ENCODE peak calls at places on chromosomes 3 and 15, in six cellular contexts. One of them, this sample, is unnamed.

GRCh38 chr3:129318921-129319320 is 40.3 kb downstream of the HMCES start:
- DNase-seq in activated gamma-delta T cell treated with Interleukin-2 at 50 U/mL for 16 hours: no peak
- DNase-seq in NCI-H1092: no peak
- DNase-seq in HuH-7.5: no peak
- DNase-seq in A549: no peak
- DNase-seq in cardiac fibroblast: no peak
- DNase-seq in this sample: no peak

GRCh38 chr15:55221090-55222011 is 24.6 kb upstream of the RSL24D1 start:
- DNase-seq in activated gamma-delta T cell treated with Interleukin-2 at 50 U/mL for 16 hours: peak
- DNase-seq in HuH-7.5: peak
- DNase-seq in cardiac fibroblast: peak
- DNase-seq in A549: peak
- DNase-seq in NCI-H1092: no peak
- DNase-seq in this sample: no peak

GRCh38 chr15:66670698-66671580 is 31.1 kb upstream of the SMAD6 start:
- DNase-seq in activated gamma-delta T cell treated with Interleukin-2 at 50 U/mL for 16 hours: no peak
- DNase-seq in cardiac fibroblast: no peak
- DNase-seq in HuH-7.5: no peak
- DNase-seq in NCI-H1092: no peak
- DNase-seq in A549: peak
- DNase-seq in this sample: no peak

GRCh38 chr15:66778716-66779115 is 76.7 kb downstream of the SMAD6 start:
- DNase-seq in HuH-7.5: no peak
- DNase-seq in activated gamma-delta T cell treated with Interleukin-2 at 50 U/mL for 16 hours: no peak
- DNase-seq in A549: no peak
- DNase-seq in NCI-H1092: no peak
- DNase-seq in cardiac fibroblast: no peak
- DNase-seq in this sample: no peak

GRCh38 chr3:40504636-40505430 is 1.0 kb upstream of the ZNF620 start:
- DNase-seq in A549: peak
- DNase-seq in cardiac fibroblast: peak
- DNase-seq in NCI-H1092: no peak
- DNase-seq in HuH-7.5: no peak
- DNase-seq in activated gamma-delta T cell treated with Interleukin-2 at 50 U/mL for 16 hours: no peak
- DNase-seq in this sample: no peak

GRCh38 chr3:101849714-101850326 is 506 bp downstream of the NFKBIZ start:
- DNase-seq in A549: peak
- DNase-seq in HuH-7.5: no peak
- DNase-seq in NCI-H1092: no peak
- DNase-seq in activated gamma-delta T cell treated with Interleukin-2 at 50 U/mL for 16 hours: peak
- DNase-seq in cardiac fibroblast: peak
- DNase-seq in this sample: peak

GRCh38 chr3:187982149-187982548 is 171.8 kb upstream of the LPP start:
- DNase-seq in HuH-7.5: no peak
- DNase-seq in activated gamma-delta T cell treated with Interleukin-2 at 50 U/mL for 16 hours: no peak
- DNase-seq in NCI-H1092: no peak
- DNase-seq in A549: no peak
- DNase-seq in cardiac fibroblast: no peak
- DNase-seq in this sample: no peak

GRCh38 chr3:101677436-101678286 is 729 bp upstream of the ZBTB11 start:
- DNase-seq in cardiac fibroblast: no peak
- DNase-seq in HuH-7.5: no peak
- DNase-seq in A549: no peak
- DNase-seq in activated gamma-delta T cell treated with Interleukin-2 at 50 U/mL for 16 hours: no peak
- DNase-seq in NCI-H1092: no peak
- DNase-seq in this sample: no peak

GRCh38 chr3:142863010-142863787 is 25.7 kb downstream of the PCOLCE2 start:
- DNase-seq in cardiac fibroblast: peak
- DNase-seq in activated gamma-delta T cell treated with Interleukin-2 at 50 U/mL for 16 hours: no peak
- DNase-seq in NCI-H1092: no peak
- DNase-seq in HuH-7.5: no peak
- DNase-seq in A549: no peak
- DNase-seq in this sample: no peak

This sample was measured in NCI-H446.